ENCODE peak calls at places on chromosome 10, in four cellular contexts. Y is choroid plexus epithelial cell, M is HFF-Myc, P is neural crest cell. S is an unnamed sample.

GRCh38 chr10:66980276-66980675 is 54.4 kb downstream of the LRRTM3 start:
- DNase-seq in P (no peak), Y (no peak), M (no peak), S (no peak)

GRCh38 chr10:78350286-78350685 is 316.6 kb downstream of the RPS24 start:
- DNase-seq in Y (no peak), P (no peak), M (no peak), S (no peak)

GRCh38 chr10:35639021-35639521 is 3.0 kb downstream of the FZD8 start:
- DNase-seq in Y (no peak), P (no peak), M (no peak), S (no peak)

GRCh38 chr10:33698028-33698427 is 363.6 kb upstream of the NRP1 start:
- DNase-seq in P (no peak), Y (no peak), M (no peak), S (no peak)

GRCh38 chr10:79070611-79071534 is 2.1 kb downstream of the ZMIZ1 start:
- DNase-seq in M (no peak), P (peak), Y (peak), S (no peak)

GRCh38 chr10:132619927-132620326 is 82.3 kb downstream of the INPP5A start:
- DNase-seq in M (no peak), P (no peak), Y (no peak), S (no peak)

GRCh38 chr10:76721891-76722505 is 915.6 kb downstream of the KCNMA1 start:
- DNase-seq in M (no peak), Y (no peak), P (no peak), S (no peak)

GRCh38 chr10:22259280-22259679 is 41.5 kb upstream of the EBLN1 start:
- DNase-seq in Y (peak), P (no peak), M (no peak), S (no peak)

GRCh38 chr10:25047902-25048301 is 31.5 kb downstream of the THNSL1 start:
- DNase-seq in P (no peak), Y (peak), M (no peak), S (no peak)

GRCh38 chr10:19874791-19875190 is 58.6 kb downstream of the PLXDC2 start:
- DNase-seq in Y (peak), P (no peak), M (no peak), S (no peak)

GRCh38 chr10:48935141-48935540 is 4.5 kb downstream of the LRRC18 start:
- DNase-seq in Y (peak), M (no peak), P (no peak), S (no peak)

GRCh38 chr10:123135415-123136141 is at the start of gene HMX3:
- DNase-seq in P (no peak), Y (no peak), M (no peak), S (no peak)

GRCh38 chr10:120966657-120967045 is 115.5 kb downstream of the WDR11 start:
- DNase-seq in M (no peak), Y (no peak), P (no peak), S (no peak)

GRCh38 chr10:75643405-75643804 is 212.0 kb downstream of the LRMDA start:
- DNase-seq in Y (no peak), M (no peak), P (no peak), S (no peak)

GRCh38 chr10:114029655-114030054 is 14.0 kb upstream of the ADRB1 start:
- DNase-seq in M (no peak), P (no peak), Y (no peak), S (no peak)

GRCh38 chr10:317219-317868 is 182.1 kb downstream of the ZMYND11 start:
- DNase-seq in P (no peak), Y (peak), M (no peak), S (no peak)

GRCh38 chr10:101767966-101768790 is 7.7 kb downstream of the FGF8 start:
- DNase-seq in M (no peak), P (no peak), Y (no peak), S (no peak)

GRCh38 chr10:100744136-100744979 is 1.0 kb upstream of the PAX2 start:
- DNase-seq in M (no peak), Y (no peak), P (no peak), S (no peak)

GRCh38 chr10:102743588-102744373 is at the start of gene WBP1L:
- DNase-seq in M (peak), Y (peak), P (peak), S (peak)

GRCh38 chr10:78348416-78349164 is 314.9 kb downstream of the RPS24 start:
- DNase-seq in P (no peak), M (no peak), Y (no peak), S (no peak)

GRCh38 chr10:79266543-79267312 is 80.5 kb upstream of the PPIF start:
- DNase-seq in M (peak), Y (peak), P (no peak), S (no peak)

GRCh38 chr10:4011136-4011812 is 226.3 kb upstream of the KLF6 start:
- DNase-seq in M (no peak), Y (no peak), P (no peak), S (no peak)

GRCh38 chr10:102648889-102649752 is 4.8 kb downstream of the TRIM8 start:
- DNase-seq in P (peak), M (no peak), Y (no peak), S (no peak)

GRCh38 chr10:101817542-101818118 is 614 bp downstream of the OGA start:
- DNase-seq in M (peak), Y (peak), P (no peak), S (no peak)

GRCh38 chr10:55631071-55631654 is 729.9 kb downstream of the ZWINT start:
- DNase-seq in M (no peak), Y (peak), P (peak), S (peak)
- TF ChIP-seq CTCF in M (peak), Y (peak), P (peak), S (peak)

GRCh38 chr10:27747096-27747451 is 1.5 kb upstream of the MKX start:
- DNase-seq in M (no peak), P (peak), Y (no peak), S (no peak)
- TF ChIP-seq CTCF in M (no peak), P (no peak), Y (no peak), S (no peak)

GRCh38 chr10:45313264-45313873 is 2.0 kb downstream of the OR13A1 start:
- DNase-seq in P (no peak), M (no peak), Y (no peak), S (no peak)

DNA sequence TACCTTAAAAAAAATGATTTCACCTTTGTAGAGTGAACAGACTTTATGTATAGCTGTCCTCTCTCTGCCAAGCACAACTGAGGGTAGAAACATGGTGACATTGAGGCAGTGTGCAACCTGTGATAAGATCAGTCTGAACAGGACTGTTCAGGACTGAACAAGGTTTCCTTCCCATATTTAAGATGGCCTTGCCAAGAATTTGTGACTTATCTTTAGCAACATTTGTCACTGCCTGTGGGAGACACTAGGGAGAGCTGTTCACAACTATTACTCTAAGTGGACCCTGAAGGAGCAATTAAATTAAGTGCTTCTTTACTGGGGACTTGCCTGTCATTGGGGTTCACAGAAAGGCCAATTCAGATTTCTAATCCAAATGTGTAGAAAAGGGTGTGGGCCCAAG is 6.7 kb downstream of the OR13A1 start:
- DNase-seq in M (no peak), Y (peak), P (no peak), S (no peak)
- TF ChIP-seq CTCF in M (peak), Y (no peak), P (no peak), S (no peak)

GRCh38 chr10:126846959-126847358 is 58.3 kb upstream of the DOCK1 start:
- DNase-seq in Y (no peak), M (no peak), P (no peak), S (no peak)
- TF ChIP-seq CTCF in Y (peak), M (no peak), P (no peak), S (no peak)

S was measured in mesothelial cell of epicardium.